ENCODE peak calls at places on chromosomes 2 and 18, in eight cellular contexts. One of them, this sample, is unnamed.

GRCh38 chr2:97669448-97669847 is at the start of gene C2orf92:
- DNase-seq in tibial nerve: no peak
- DNase-seq in Peyer's patch: no peak
- DNase-seq in aorta: no peak
- DNase-seq in GM12878: no peak
- DNase-seq in MG63: no peak
- DNase-seq in kidney epithelial cell: no peak
- DNase-seq in left lung: no peak
- DNase-seq in this sample: no peak

GRCh38 chr2:132760405-132760804 is 90.4 kb upstream of the LYPD1 start:
- DNase-seq in aorta: no peak
- DNase-seq in left lung: no peak
- DNase-seq in MG63: no peak
- DNase-seq in Peyer's patch: no peak
- DNase-seq in tibial nerve: no peak
- DNase-seq in kidney epithelial cell: no peak
- DNase-seq in GM12878: no peak
- DNase-seq in this sample: no peak

GRCh38 chr2:61763605-61764034 is 90.2 kb downstream of the FAM161A start:
- DNase-seq in tibial nerve: no peak
- DNase-seq in aorta: peak; percentile 94
- DNase-seq in left lung: peak; percentile 88
- DNase-seq in GM12878: no peak
- DNase-seq in kidney epithelial cell: peak; percentile 60
- DNase-seq in MG63: peak; percentile 82
- DNase-seq in Peyer's patch: no peak
- DNase-seq in this sample: no peak

GRCh38 chr2:50575232-50575631 is 456.7 kb downstream of the NRXN1 start:
- DNase-seq in aorta: no peak
- DNase-seq in left lung: no peak
- DNase-seq in Peyer's patch: no peak
- DNase-seq in MG63: no peak
- DNase-seq in GM12878: no peak
- DNase-seq in kidney epithelial cell: no peak
- DNase-seq in tibial nerve: no peak
- DNase-seq in this sample: no peak

GRCh38 chr2:29450823-29451222 is 335.6 kb downstream of the CLIP4 start:
- DNase-seq in tibial nerve: no peak
- DNase-seq in left lung: no peak
- DNase-seq in MG63: no peak
- DNase-seq in aorta: no peak
- DNase-seq in Peyer's patch: no peak
- DNase-seq in GM12878: no peak
- DNase-seq in kidney epithelial cell: no peak
- DNase-seq in this sample: no peak

GRCh38 chr2:109475531-109476210 is 138.1 kb downstream of the SEPTIN10 start:
- DNase-seq in tibial nerve: no peak
- DNase-seq in aorta: peak; percentile 61
- DNase-seq in kidney epithelial cell: no peak
- DNase-seq in GM12878: no peak
- DNase-seq in MG63: peak; percentile 74
- DNase-seq in Peyer's patch: no peak
- DNase-seq in left lung: no peak
- DNase-seq in this sample: peak; percentile 67

GRCh38 chr2:107276034-107276433 is 390.1 kb upstream of the ST6GAL2 start:
- DNase-seq in Peyer's patch: no peak
- DNase-seq in MG63: no peak
- DNase-seq in kidney epithelial cell: no peak
- DNase-seq in GM12878: no peak
- DNase-seq in tibial nerve: no peak
- DNase-seq in aorta: no peak
- DNase-seq in left lung: no peak
- DNase-seq in this sample: no peak

GRCh38 chr2:47905454-47906260 is 641 bp downstream of the FBXO11 start:
- DNase-seq in GM12878: no peak
- DNase-seq in Peyer's patch: peak; percentile 56
- DNase-seq in tibial nerve: peak; percentile 20
- DNase-seq in MG63: peak; percentile 75
- DNase-seq in aorta: peak; percentile 85
- DNase-seq in left lung: peak; percentile 62
- DNase-seq in kidney epithelial cell: no peak
- DNase-seq in this sample: peak; percentile 49

GRCh38 chr2:132815522-132815921 is 145.5 kb upstream of the LYPD1 start:
- DNase-seq in kidney epithelial cell: peak; percentile 9
- DNase-seq in left lung: no peak
- DNase-seq in aorta: no peak
- DNase-seq in GM12878: no peak
- DNase-seq in Peyer's patch: no peak
- DNase-seq in tibial nerve: no peak
- DNase-seq in MG63: peak; percentile 39
- DNase-seq in this sample: no peak

GRCh38 chr18:79596451-79597175 is 83.0 kb upstream of the CTDP1 start:
- DNase-seq in kidney epithelial cell: no peak
- DNase-seq in GM12878: no peak
- DNase-seq in aorta: peak; percentile 66
- DNase-seq in left lung: peak; percentile 22
- DNase-seq in Peyer's patch: no peak
- DNase-seq in tibial nerve: no peak
- DNase-seq in MG63: no peak
- DNase-seq in this sample: no peak

GRCh38 chr2:39494784-39495251 is 57.7 kb upstream of the MAP4K3 start:
- DNase-seq in kidney epithelial cell: peak; percentile 91
- DNase-seq in Peyer's patch: no peak
- DNase-seq in left lung: peak; percentile 39
- DNase-seq in MG63: peak; percentile 96
- DNase-seq in aorta: no peak
- DNase-seq in tibial nerve: no peak
- DNase-seq in GM12878: peak; percentile 66
- DNase-seq in this sample: no peak

GRCh38 chr2:43199492-43200481 is 26.6 kb downstream of the ZFP36L2 start:
- DNase-seq in aorta: no peak
- DNase-seq in left lung: no peak
- DNase-seq in kidney epithelial cell: no peak
- DNase-seq in MG63: no peak
- DNase-seq in GM12878: no peak
- DNase-seq in Peyer's patch: no peak
- DNase-seq in tibial nerve: no peak
- DNase-seq in this sample: no peak

GRCh38 chr2:160379399-160379798 is 114.2 kb downstream of the RBMS1 start:
- DNase-seq in aorta: no peak
- DNase-seq in kidney epithelial cell: no peak
- DNase-seq in Peyer's patch: no peak
- DNase-seq in tibial nerve: peak; percentile 42
- DNase-seq in left lung: no peak
- DNase-seq in GM12878: no peak
- DNase-seq in MG63: no peak
- DNase-seq in this sample: no peak

GRCh38 chr2:189369566-189369965 is 71.7 kb upstream of the WDR75 start:
- DNase-seq in MG63: no peak
- DNase-seq in GM12878: no peak
- DNase-seq in tibial nerve: no peak
- DNase-seq in aorta: no peak
- DNase-seq in Peyer's patch: no peak
- DNase-seq in kidney epithelial cell: no peak
- DNase-seq in left lung: no peak
- DNase-seq in this sample: no peak

GRCh38 chr2:153543639-153544071 is 65.1 kb upstream of the RPRM start:
- DNase-seq in Peyer's patch: no peak
- DNase-seq in GM12878: no peak
- DNase-seq in kidney epithelial cell: peak; percentile 12
- DNase-seq in MG63: no peak
- DNase-seq in tibial nerve: no peak
- DNase-seq in left lung: no peak
- DNase-seq in aorta: no peak
- DNase-seq in this sample: no peak

GRCh38 chr2:25606892-25607291 is 66.5 kb downstream of the DTNB start:
- DNase-seq in left lung: no peak
- DNase-seq in aorta: no peak
- DNase-seq in Peyer's patch: no peak
- DNase-seq in tibial nerve: no peak
- DNase-seq in MG63: no peak
- DNase-seq in kidney epithelial cell: no peak
- DNase-seq in GM12878: no peak
- DNase-seq in this sample: peak; percentile 49

GRCh38 chr2:168210898-168211570 is 36.4 kb downstream of the STK39 start:
- DNase-seq in tibial nerve: no peak
- DNase-seq in GM12878: no peak
- DNase-seq in kidney epithelial cell: peak; percentile 98
- DNase-seq in MG63: no peak
- DNase-seq in left lung: no peak
- DNase-seq in aorta: no peak
- DNase-seq in Peyer's patch: no peak
- DNase-seq in this sample: no peak

GRCh38 chr2:182226807-182227206 is 200.0 kb downstream of the PDE1A start:
- DNase-seq in MG63: no peak
- DNase-seq in left lung: no peak
- DNase-seq in kidney epithelial cell: no peak
- DNase-seq in aorta: no peak
- DNase-seq in tibial nerve: no peak
- DNase-seq in GM12878: no peak
- DNase-seq in Peyer's patch: no peak
- DNase-seq in this sample: no peak

GRCh38 chr2:24675338-24675737 is 117.9 kb downstream of the PTRHD1 start:
- DNase-seq in tibial nerve: no peak
- DNase-seq in Peyer's patch: no peak
- DNase-seq in left lung: no peak
- DNase-seq in MG63: no peak
- DNase-seq in aorta: no peak
- DNase-seq in GM12878: no peak
- DNase-seq in kidney epithelial cell: no peak
- DNase-seq in this sample: no peak

GRCh38 chr2:249538-250042 is 14.2 kb downstream of the SH3YL1 start:
- DNase-seq in kidney epithelial cell: no peak
- DNase-seq in MG63: no peak
- DNase-seq in tibial nerve: no peak
- DNase-seq in GM12878: no peak
- DNase-seq in Peyer's patch: no peak
- DNase-seq in left lung: no peak
- DNase-seq in aorta: no peak
- DNase-seq in this sample: no peak
- H3K36me3 ChIP-seq in kidney epithelial cell: no peaks in the 10 kb centered on the region
- H3K36me3 ChIP-seq in MG63: no peaks in the 10 kb centered on the region
- H3K36me3 ChIP-seq in tibial nerve: peaks cover 77% of the 10 kb centered on the region
- H3K36me3 ChIP-seq in GM12878: no peaks in the 10 kb centered on the region
- H3K36me3 ChIP-seq in Peyer's patch: no peaks in the 10 kb centered on the region
- H3K36me3 ChIP-seq in left lung: peaks cover 29% of the 10 kb centered on the region
- H3K36me3 ChIP-seq in aorta: no peaks in the 10 kb centered on the region
- H3K36me3 ChIP-seq in this sample: no peaks in the 10 kb centered on the region

GRCh38 chr2:69734040-69734611 is 7.8 kb upstream of the ANXA4 start:
- DNase-seq in Peyer's patch: no peak
- DNase-seq in kidney epithelial cell: peak; percentile 56
- DNase-seq in tibial nerve: no peak
- DNase-seq in GM12878: no peak
- DNase-seq in left lung: no peak
- DNase-seq in aorta: no peak
- DNase-seq in MG63: peak; percentile 71
- DNase-seq in this sample: no peak

GRCh38 chr2:69731575-69731974 is 10.4 kb upstream of the ANXA4 start:
- DNase-seq in MG63: no peak
- DNase-seq in kidney epithelial cell: no peak
- DNase-seq in Peyer's patch: no peak
- DNase-seq in aorta: no peak
- DNase-seq in left lung: no peak
- DNase-seq in GM12878: no peak
- DNase-seq in tibial nerve: no peak
- DNase-seq in this sample: no peak

GRCh38 chr2:69734858-69735574 is 6.9 kb upstream of the ANXA4 start:
- DNase-seq in left lung: no peak
- DNase-seq in tibial nerve: no peak
- DNase-seq in GM12878: no peak
- DNase-seq in kidney epithelial cell: no peak
- DNase-seq in aorta: no peak
- DNase-seq in Peyer's patch: no peak
- DNase-seq in MG63: no peak
- DNase-seq in this sample: no peak

GRCh38 chr2:69733338-69734039 is 8.4 kb upstream of the ANXA4 start:
- DNase-seq in tibial nerve: no peak
- DNase-seq in MG63: peak; percentile 9
- DNase-seq in Peyer's patch: no peak
- DNase-seq in aorta: no peak
- DNase-seq in left lung: no peak
- DNase-seq in GM12878: no peak
- DNase-seq in kidney epithelial cell: no peak
- DNase-seq in this sample: no peak

GRCh38 chr2:69735696-69736095 is 6.2 kb upstream of the ANXA4 start:
- DNase-seq in GM12878: no peak
- DNase-seq in tibial nerve: no peak
- DNase-seq in kidney epithelial cell: no peak
- DNase-seq in left lung: no peak
- DNase-seq in Peyer's patch: no peak
- DNase-seq in MG63: no peak
- DNase-seq in aorta: no peak
- DNase-seq in this sample: no peak
- H3K36me3 ChIP-seq in GM12878: no peaks in the 10 kb centered on the region
- H3K36me3 ChIP-seq in tibial nerve: no peaks in the 10 kb centered on the region
- H3K36me3 ChIP-seq in kidney epithelial cell: no peaks in the 10 kb centered on the region
- H3K36me3 ChIP-seq in left lung: no peaks in the 10 kb centered on the region
- H3K36me3 ChIP-seq in Peyer's patch: no peaks in the 10 kb centered on the region
- H3K36me3 ChIP-seq in MG63: no peaks in the 10 kb centered on the region
- H3K36me3 ChIP-seq in aorta: no peaks in the 10 kb centered on the region
- H3K36me3 ChIP-seq in this sample: no peaks in the 10 kb centered on the region

DNA sequence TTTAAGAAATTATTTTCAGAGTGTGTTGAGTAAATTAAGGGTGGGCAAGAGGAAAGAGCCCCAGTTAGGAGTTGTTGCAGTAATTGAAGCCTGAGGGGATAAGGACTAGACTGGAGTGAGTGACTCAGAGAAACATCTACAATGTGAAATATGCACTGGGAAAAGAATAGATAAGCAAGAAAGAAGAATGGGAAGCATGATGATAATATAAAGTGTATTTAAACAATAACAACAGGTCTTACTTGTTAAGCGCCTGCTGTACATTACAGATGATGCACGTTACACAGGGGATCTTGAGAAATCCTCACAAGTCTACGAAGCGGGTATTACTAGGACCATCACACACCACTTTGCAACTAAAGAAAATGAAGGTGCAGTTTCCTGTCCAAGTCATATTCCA is 73.6 kb upstream of the STK17B start:
- DNase-seq in aorta: no peak
- DNase-seq in GM12878: no peak
- DNase-seq in MG63: no peak
- DNase-seq in tibial nerve: no peak
- DNase-seq in left lung: no peak
- DNase-seq in Peyer's patch: no peak
- DNase-seq in kidney epithelial cell: no peak
- DNase-seq in this sample: no peak
- H3K36me3 ChIP-seq in aorta: no peaks in the 10 kb centered on the region
- H3K36me3 ChIP-seq in GM12878: no peaks in the 10 kb centered on the region
- H3K36me3 ChIP-seq in MG63: no peaks in the 10 kb centered on the region
- H3K36me3 ChIP-seq in tibial nerve: no peaks in the 10 kb centered on the region
- H3K36me3 ChIP-seq in left lung: no peaks in the 10 kb centered on the region
- H3K36me3 ChIP-seq in Peyer's patch: no peaks in the 10 kb centered on the region
- H3K36me3 ChIP-seq in kidney epithelial cell: no peaks in the 10 kb centered on the region
- H3K36me3 ChIP-seq in this sample: no peaks in the 10 kb centered on the region

DNA sequence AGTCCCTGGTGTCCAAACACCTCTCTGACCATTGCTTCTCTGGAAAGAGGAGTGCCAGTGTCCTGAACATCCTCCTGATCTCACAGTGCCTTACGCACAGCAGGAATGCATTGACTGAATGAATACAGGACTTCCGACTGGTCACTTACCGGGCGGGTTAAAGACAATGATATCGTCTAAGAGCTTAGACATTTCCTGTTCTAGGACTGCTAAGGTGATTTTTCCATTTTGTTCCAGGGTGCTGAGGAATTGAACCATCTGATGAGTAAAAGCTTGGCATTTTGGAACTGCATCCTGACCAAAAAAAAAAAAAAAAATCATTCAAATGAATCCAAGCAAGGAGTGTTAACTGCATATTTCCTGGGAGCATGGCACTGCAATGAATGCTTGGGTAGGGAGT is 40.0 kb downstream of the SIGLEC15 start:
- DNase-seq in left lung: no peak
- DNase-seq in tibial nerve: no peak
- DNase-seq in Peyer's patch: no peak
- DNase-seq in MG63: no peak
- DNase-seq in aorta: no peak
- DNase-seq in GM12878: no peak
- DNase-seq in kidney epithelial cell: no peak
- DNase-seq in this sample: no peak
- H3K36me3 ChIP-seq in left lung: peaks cover 93% of the 10 kb centered on the region
- H3K36me3 ChIP-seq in tibial nerve: peaks cover 96% of the 10 kb centered on the region
- H3K36me3 ChIP-seq in Peyer's patch: no peaks in the 10 kb centered on the region
- H3K36me3 ChIP-seq in MG63: peaks cover 99% of the 10 kb centered on the region
- H3K36me3 ChIP-seq in aorta: peaks cover 9% of the 10 kb centered on the region
- H3K36me3 ChIP-seq in GM12878: peaks cover 3% of the 10 kb centered on the region
- H3K36me3 ChIP-seq in kidney epithelial cell: peaks cover 4% of the 10 kb centered on the region
- H3K36me3 ChIP-seq in this sample: peaks cover 3% of the 10 kb centered on the region